ENCODE peak calls at places on chromosome 9, in nine cellular contexts. One of them, this sample, is unnamed.

GRCh38 chr9:78821126-78821822 is 524.3 kb downstream of the PSAT1 start:
- DNase-seq in HuH-7: peak; percentile 38
- DNase-seq in GM23248: peak; percentile 59
- DNase-seq in hypothalamus: no peak
- DNase-seq in WTC11: no peak
- DNase-seq in GM18507: peak; percentile 2
- DNase-seq in kidney tubule cell: peak; percentile 52
- DNase-seq in activated CD8-positive, alpha-beta memory T cell treated with anti-CD3 and anti-CD28 coated beads for 4 hours: no peak
- DNase-seq in stimulated activated CD4-positive, alpha-beta T cell treated with anti-CD3 and anti-CD28 coated beads, Interleukin-12 subunit alpha, Interleukin-12 subunit beta, amount 100 ng/mL, for 48 hours: no peak
- DNase-seq in this sample: peak; percentile 49

GRCh38 chr9:114250235-114250568 is 72.7 kb upstream of the ORM1 start:
- DNase-seq in HuH-7: no peak
- DNase-seq in GM23248: peak; percentile 96
- DNase-seq in hypothalamus: peak; percentile 79
- DNase-seq in WTC11: no peak
- DNase-seq in GM18507: no peak
- DNase-seq in kidney tubule cell: no peak
- DNase-seq in activated CD8-positive, alpha-beta memory T cell treated with anti-CD3 and anti-CD28 coated beads for 4 hours: no peak
- DNase-seq in stimulated activated CD4-positive, alpha-beta T cell treated with anti-CD3 and anti-CD28 coated beads, Interleukin-12 subunit alpha, Interleukin-12 subunit beta, amount 100 ng/mL, for 48 hours: no peak
- DNase-seq in this sample: peak; percentile 96

GRCh38 chr9:128389395-128390149 is 18.4 kb downstream of the URM1 start:
- DNase-seq in HuH-7: no peak
- DNase-seq in GM23248: no peak
- DNase-seq in hypothalamus: peak; percentile 52
- DNase-seq in WTC11: peak; percentile 33
- DNase-seq in GM18507: no peak
- DNase-seq in kidney tubule cell: no peak
- DNase-seq in activated CD8-positive, alpha-beta memory T cell treated with anti-CD3 and anti-CD28 coated beads for 4 hours: no peak
- DNase-seq in stimulated activated CD4-positive, alpha-beta T cell treated with anti-CD3 and anti-CD28 coated beads, Interleukin-12 subunit alpha, Interleukin-12 subunit beta, amount 100 ng/mL, for 48 hours: no peak
- DNase-seq in this sample: no peak

GRCh38 chr9:89746385-89747116 is 141.7 kb downstream of the GADD45G start:
- DNase-seq in HuH-7: no peak
- DNase-seq in GM23248: peak; percentile 9
- DNase-seq in hypothalamus: no peak
- DNase-seq in WTC11: no peak
- DNase-seq in GM18507: no peak
- DNase-seq in kidney tubule cell: no peak
- DNase-seq in activated CD8-positive, alpha-beta memory T cell treated with anti-CD3 and anti-CD28 coated beads for 4 hours: no peak
- DNase-seq in stimulated activated CD4-positive, alpha-beta T cell treated with anti-CD3 and anti-CD28 coated beads, Interleukin-12 subunit alpha, Interleukin-12 subunit beta, amount 100 ng/mL, for 48 hours: no peak
- DNase-seq in this sample: no peak

GRCh38 chr9:123654647-123655637 is 275.0 kb downstream of the DENND1A start:
- DNase-seq in HuH-7: no peak
- DNase-seq in GM23248: no peak
- DNase-seq in hypothalamus: no peak
- DNase-seq in WTC11: no peak
- DNase-seq in GM18507: no peak
- DNase-seq in kidney tubule cell: no peak
- DNase-seq in activated CD8-positive, alpha-beta memory T cell treated with anti-CD3 and anti-CD28 coated beads for 4 hours: no peak
- DNase-seq in stimulated activated CD4-positive, alpha-beta T cell treated with anti-CD3 and anti-CD28 coated beads, Interleukin-12 subunit alpha, Interleukin-12 subunit beta, amount 100 ng/mL, for 48 hours: no peak
- DNase-seq in this sample: no peak

GRCh38 chr9:93451762-93452709 is 551 bp downstream of the FAM120A start:
- DNase-seq in HuH-7: no peak
- DNase-seq in GM23248: peak; percentile 78
- DNase-seq in hypothalamus: peak; percentile 66
- DNase-seq in WTC11: peak; percentile 59
- DNase-seq in GM18507: no peak
- DNase-seq in kidney tubule cell: peak; percentile 58
- DNase-seq in activated CD8-positive, alpha-beta memory T cell treated with anti-CD3 and anti-CD28 coated beads for 4 hours: no peak
- DNase-seq in stimulated activated CD4-positive, alpha-beta T cell treated with anti-CD3 and anti-CD28 coated beads, Interleukin-12 subunit alpha, Interleukin-12 subunit beta, amount 100 ng/mL, for 48 hours: peak; percentile 24
- DNase-seq in this sample: peak; percentile 76

GRCh38 chr9:90774682-90775081 is 26.9 kb upstream of the SYK start:
- DNase-seq in HuH-7: no peak
- DNase-seq in GM23248: no peak
- DNase-seq in hypothalamus: no peak
- DNase-seq in WTC11: no peak
- DNase-seq in GM18507: no peak
- DNase-seq in kidney tubule cell: no peak
- DNase-seq in activated CD8-positive, alpha-beta memory T cell treated with anti-CD3 and anti-CD28 coated beads for 4 hours: no peak
- DNase-seq in stimulated activated CD4-positive, alpha-beta T cell treated with anti-CD3 and anti-CD28 coated beads, Interleukin-12 subunit alpha, Interleukin-12 subunit beta, amount 100 ng/mL, for 48 hours: no peak
- DNase-seq in this sample: no peak

GRCh38 chr9:83919111-83919510 is 2.1 kb downstream of the KIF27 start:
- DNase-seq in HuH-7: no peak
- DNase-seq in GM23248: no peak
- DNase-seq in hypothalamus: no peak
- DNase-seq in WTC11: no peak
- DNase-seq in GM18507: no peak
- DNase-seq in kidney tubule cell: no peak
- DNase-seq in activated CD8-positive, alpha-beta memory T cell treated with anti-CD3 and anti-CD28 coated beads for 4 hours: no peak
- DNase-seq in stimulated activated CD4-positive, alpha-beta T cell treated with anti-CD3 and anti-CD28 coated beads, Interleukin-12 subunit alpha, Interleukin-12 subunit beta, amount 100 ng/mL, for 48 hours: no peak
- DNase-seq in this sample: no peak

GRCh38 chr9:75754090-75754489 is 136.4 kb upstream of the PCSK5 start:
- DNase-seq in HuH-7: no peak
- DNase-seq in GM23248: no peak
- DNase-seq in hypothalamus: no peak
- DNase-seq in WTC11: no peak
- DNase-seq in GM18507: no peak
- DNase-seq in kidney tubule cell: no peak
- DNase-seq in activated CD8-positive, alpha-beta memory T cell treated with anti-CD3 and anti-CD28 coated beads for 4 hours: no peak
- DNase-seq in stimulated activated CD4-positive, alpha-beta T cell treated with anti-CD3 and anti-CD28 coated beads, Interleukin-12 subunit alpha, Interleukin-12 subunit beta, amount 100 ng/mL, for 48 hours: no peak
- DNase-seq in this sample: no peak

GRCh38 chr9:133103183-133103986 is 17.7 kb downstream of the RALGDS start:
- DNase-seq in HuH-7: peak; percentile 90
- DNase-seq in GM23248: peak; percentile 45
- DNase-seq in hypothalamus: peak; percentile 85
- DNase-seq in WTC11: peak; percentile 78
- DNase-seq in GM18507: no peak
- DNase-seq in kidney tubule cell: peak; percentile 52
- DNase-seq in activated CD8-positive, alpha-beta memory T cell treated with anti-CD3 and anti-CD28 coated beads for 4 hours: no peak
- DNase-seq in stimulated activated CD4-positive, alpha-beta T cell treated with anti-CD3 and anti-CD28 coated beads, Interleukin-12 subunit alpha, Interleukin-12 subunit beta, amount 100 ng/mL, for 48 hours: no peak
- DNase-seq in this sample: peak; percentile 71

GRCh38 chr9:98101868-98102273 is 17.2 kb downstream of the TRIM14 start:
- DNase-seq in HuH-7: no peak
- DNase-seq in GM23248: no peak
- DNase-seq in hypothalamus: no peak
- DNase-seq in WTC11: no peak
- DNase-seq in GM18507: peak; percentile 71
- DNase-seq in kidney tubule cell: no peak
- DNase-seq in activated CD8-positive, alpha-beta memory T cell treated with anti-CD3 and anti-CD28 coated beads for 4 hours: peak; percentile 63
- DNase-seq in stimulated activated CD4-positive, alpha-beta T cell treated with anti-CD3 and anti-CD28 coated beads, Interleukin-12 subunit alpha, Interleukin-12 subunit beta, amount 100 ng/mL, for 48 hours: peak; percentile 63
- DNase-seq in this sample: peak; percentile 11

GRCh38 chr9:21995652-21996275 is 1.2 kb downstream of the CDKN2B-AS1 start:
- DNase-seq in HuH-7: no peak
- DNase-seq in GM23248: peak; percentile 84
- DNase-seq in hypothalamus: peak; percentile 45
- DNase-seq in WTC11: peak; percentile 49
- DNase-seq in GM18507: no peak
- DNase-seq in kidney tubule cell: no peak
- DNase-seq in activated CD8-positive, alpha-beta memory T cell treated with anti-CD3 and anti-CD28 coated beads for 4 hours: no peak
- DNase-seq in stimulated activated CD4-positive, alpha-beta T cell treated with anti-CD3 and anti-CD28 coated beads, Interleukin-12 subunit alpha, Interleukin-12 subunit beta, amount 100 ng/mL, for 48 hours: no peak
- DNase-seq in this sample: peak; percentile 84

GRCh38 chr9:110135858-110136257 is 72.1 kb downstream of the C9orf152 start:
- DNase-seq in HuH-7: no peak
- DNase-seq in GM23248: peak; percentile 60
- DNase-seq in hypothalamus: no peak
- DNase-seq in WTC11: no peak
- DNase-seq in GM18507: no peak
- DNase-seq in kidney tubule cell: no peak
- DNase-seq in activated CD8-positive, alpha-beta memory T cell treated with anti-CD3 and anti-CD28 coated beads for 4 hours: no peak
- DNase-seq in stimulated activated CD4-positive, alpha-beta T cell treated with anti-CD3 and anti-CD28 coated beads, Interleukin-12 subunit alpha, Interleukin-12 subunit beta, amount 100 ng/mL, for 48 hours: no peak
- DNase-seq in this sample: no peak

GRCh38 chr9:98158071-98158791 is 34.2 kb downstream of the CORO2A start:
- DNase-seq in HuH-7: peak; percentile 40
- DNase-seq in GM23248: no peak
- DNase-seq in hypothalamus: no peak
- DNase-seq in WTC11: no peak
- DNase-seq in GM18507: no peak
- DNase-seq in kidney tubule cell: no peak
- DNase-seq in activated CD8-positive, alpha-beta memory T cell treated with anti-CD3 and anti-CD28 coated beads for 4 hours: no peak
- DNase-seq in stimulated activated CD4-positive, alpha-beta T cell treated with anti-CD3 and anti-CD28 coated beads, Interleukin-12 subunit alpha, Interleukin-12 subunit beta, amount 100 ng/mL, for 48 hours: no peak
- DNase-seq in this sample: no peak

GRCh38 chr9:75906531-75906930 is 16.1 kb downstream of the PCSK5 start:
- DNase-seq in HuH-7: no peak
- DNase-seq in GM23248: no peak
- DNase-seq in hypothalamus: no peak
- DNase-seq in WTC11: no peak
- DNase-seq in GM18507: no peak
- DNase-seq in kidney tubule cell: no peak
- DNase-seq in activated CD8-positive, alpha-beta memory T cell treated with anti-CD3 and anti-CD28 coated beads for 4 hours: no peak
- DNase-seq in stimulated activated CD4-positive, alpha-beta T cell treated with anti-CD3 and anti-CD28 coated beads, Interleukin-12 subunit alpha, Interleukin-12 subunit beta, amount 100 ng/mL, for 48 hours: no peak
- DNase-seq in this sample: no peak

GRCh38 chr9:127875306-127875966 is 2.0 kb downstream of the AK1 start:
- DNase-seq in HuH-7: no peak
- DNase-seq in GM23248: peak; percentile 79
- DNase-seq in hypothalamus: no peak
- DNase-seq in WTC11: no peak
- DNase-seq in GM18507: no peak
- DNase-seq in kidney tubule cell: no peak
- DNase-seq in activated CD8-positive, alpha-beta memory T cell treated with anti-CD3 and anti-CD28 coated beads for 4 hours: no peak
- DNase-seq in stimulated activated CD4-positive, alpha-beta T cell treated with anti-CD3 and anti-CD28 coated beads, Interleukin-12 subunit alpha, Interleukin-12 subunit beta, amount 100 ng/mL, for 48 hours: no peak
- DNase-seq in this sample: peak; percentile 84

GRCh38 chr9:132412089-132412488 is 2.1 kb downstream of the CFAP77 start:
- DNase-seq in HuH-7: peak; percentile 46
- DNase-seq in GM23248: peak; percentile 51
- DNase-seq in hypothalamus: no peak
- DNase-seq in WTC11: peak; percentile 65
- DNase-seq in GM18507: no peak
- DNase-seq in kidney tubule cell: peak; percentile 17
- DNase-seq in activated CD8-positive, alpha-beta memory T cell treated with anti-CD3 and anti-CD28 coated beads for 4 hours: no peak
- DNase-seq in stimulated activated CD4-positive, alpha-beta T cell treated with anti-CD3 and anti-CD28 coated beads, Interleukin-12 subunit alpha, Interleukin-12 subunit beta, amount 100 ng/mL, for 48 hours: peak; percentile 5
- DNase-seq in this sample: peak; percentile 29

GRCh38 chr9:117725426-117725887 is 21.3 kb downstream of the TLR4 start:
- DNase-seq in HuH-7: no peak
- DNase-seq in GM23248: peak; percentile 65
- DNase-seq in hypothalamus: no peak
- DNase-seq in WTC11: no peak
- DNase-seq in GM18507: no peak
- DNase-seq in kidney tubule cell: no peak
- DNase-seq in activated CD8-positive, alpha-beta memory T cell treated with anti-CD3 and anti-CD28 coated beads for 4 hours: no peak
- DNase-seq in stimulated activated CD4-positive, alpha-beta T cell treated with anti-CD3 and anti-CD28 coated beads, Interleukin-12 subunit alpha, Interleukin-12 subunit beta, amount 100 ng/mL, for 48 hours: no peak
- DNase-seq in this sample: no peak

GRCh38 chr9:127835930-127836586 is 18.4 kb downstream of the ENG start:
- DNase-seq in HuH-7: no peak
- DNase-seq in GM23248: peak; percentile 93
- DNase-seq in hypothalamus: no peak
- DNase-seq in WTC11: no peak
- DNase-seq in GM18507: no peak
- DNase-seq in kidney tubule cell: peak; percentile 21
- DNase-seq in activated CD8-positive, alpha-beta memory T cell treated with anti-CD3 and anti-CD28 coated beads for 4 hours: no peak
- DNase-seq in stimulated activated CD4-positive, alpha-beta T cell treated with anti-CD3 and anti-CD28 coated beads, Interleukin-12 subunit alpha, Interleukin-12 subunit beta, amount 100 ng/mL, for 48 hours: peak; percentile 13
- DNase-seq in this sample: peak; percentile 68

GRCh38 chr9:6915635-6916034 is 157.9 kb downstream of the KDM4C start:
- DNase-seq in HuH-7: no peak
- DNase-seq in GM23248: no peak
- DNase-seq in hypothalamus: no peak
- DNase-seq in WTC11: no peak
- DNase-seq in GM18507: no peak
- DNase-seq in kidney tubule cell: no peak
- DNase-seq in activated CD8-positive, alpha-beta memory T cell treated with anti-CD3 and anti-CD28 coated beads for 4 hours: no peak
- DNase-seq in stimulated activated CD4-positive, alpha-beta T cell treated with anti-CD3 and anti-CD28 coated beads, Interleukin-12 subunit alpha, Interleukin-12 subunit beta, amount 100 ng/mL, for 48 hours: no peak
- DNase-seq in this sample: no peak

GRCh38 chr9:133956520-133957076 is 35.5 kb downstream of the VAV2 start:
- DNase-seq in HuH-7: no peak
- DNase-seq in GM23248: peak; percentile 49
- DNase-seq in hypothalamus: no peak
- DNase-seq in WTC11: peak; percentile 36
- DNase-seq in GM18507: no peak
- DNase-seq in kidney tubule cell: peak; percentile 40
- DNase-seq in activated CD8-positive, alpha-beta memory T cell treated with anti-CD3 and anti-CD28 coated beads for 4 hours: no peak
- DNase-seq in stimulated activated CD4-positive, alpha-beta T cell treated with anti-CD3 and anti-CD28 coated beads, Interleukin-12 subunit alpha, Interleukin-12 subunit beta, amount 100 ng/mL, for 48 hours: no peak
- DNase-seq in this sample: peak; percentile 69

GRCh38 chr9:110148384-110148783 is 59.6 kb downstream of the C9orf152 start:
- DNase-seq in HuH-7: no peak
- DNase-seq in GM23248: peak; percentile 33
- DNase-seq in hypothalamus: no peak
- DNase-seq in WTC11: no peak
- DNase-seq in GM18507: no peak
- DNase-seq in kidney tubule cell: no peak
- DNase-seq in activated CD8-positive, alpha-beta memory T cell treated with anti-CD3 and anti-CD28 coated beads for 4 hours: no peak
- DNase-seq in stimulated activated CD4-positive, alpha-beta T cell treated with anti-CD3 and anti-CD28 coated beads, Interleukin-12 subunit alpha, Interleukin-12 subunit beta, amount 100 ng/mL, for 48 hours: peak; percentile 50
- DNase-seq in this sample: no peak

GRCh38 chr9:104927912-104928740 is at the start of gene ABCA1:
- DNase-seq in HuH-7: peak; percentile 92
- DNase-seq in GM23248: peak; percentile 84
- DNase-seq in hypothalamus: peak; percentile 86
- DNase-seq in WTC11: peak; percentile 87
- DNase-seq in GM18507: peak; percentile 11
- DNase-seq in kidney tubule cell: peak; percentile 76
- DNase-seq in activated CD8-positive, alpha-beta memory T cell treated with anti-CD3 and anti-CD28 coated beads for 4 hours: peak; percentile 33
- DNase-seq in stimulated activated CD4-positive, alpha-beta T cell treated with anti-CD3 and anti-CD28 coated beads, Interleukin-12 subunit alpha, Interleukin-12 subunit beta, amount 100 ng/mL, for 48 hours: peak; percentile 65
- DNase-seq in this sample: peak; percentile 93

GRCh38 chr9:61667559-61668121 is 477.8 kb downstream of the SPATA31A7 start:
- DNase-seq in HuH-7: no peak
- DNase-seq in GM23248: no peak
- DNase-seq in hypothalamus: no peak
- DNase-seq in WTC11: no peak
- DNase-seq in GM18507: no peak
- DNase-seq in kidney tubule cell: no peak
- DNase-seq in activated CD8-positive, alpha-beta memory T cell treated with anti-CD3 and anti-CD28 coated beads for 4 hours: no peak
- DNase-seq in stimulated activated CD4-positive, alpha-beta T cell treated with anti-CD3 and anti-CD28 coated beads, Interleukin-12 subunit alpha, Interleukin-12 subunit beta, amount 100 ng/mL, for 48 hours: no peak
- DNase-seq in this sample: no peak

GRCh38 chr9:91077624-91078023 is 276.0 kb downstream of the SYK start:
- DNase-seq in HuH-7: no peak
- DNase-seq in GM23248: no peak
- DNase-seq in hypothalamus: no peak
- DNase-seq in WTC11: no peak
- DNase-seq in GM18507: no peak
- DNase-seq in kidney tubule cell: no peak
- DNase-seq in activated CD8-positive, alpha-beta memory T cell treated with anti-CD3 and anti-CD28 coated beads for 4 hours: no peak
- DNase-seq in stimulated activated CD4-positive, alpha-beta T cell treated with anti-CD3 and anti-CD28 coated beads, Interleukin-12 subunit alpha, Interleukin-12 subunit beta, amount 100 ng/mL, for 48 hours: no peak
- DNase-seq in this sample: no peak

GRCh38 chr9:127828262-127829031 is 25.8 kb downstream of the FPGS start:
- DNase-seq in HuH-7: peak; percentile 99
- DNase-seq in GM23248: peak; percentile 87
- DNase-seq in hypothalamus: peak; percentile 38
- DNase-seq in WTC11: peak; percentile 98
- DNase-seq in GM18507: no peak
- DNase-seq in kidney tubule cell: peak; percentile 65
- DNase-seq in activated CD8-positive, alpha-beta memory T cell treated with anti-CD3 and anti-CD28 coated beads for 4 hours: no peak
- DNase-seq in stimulated activated CD4-positive, alpha-beta T cell treated with anti-CD3 and anti-CD28 coated beads, Interleukin-12 subunit alpha, Interleukin-12 subunit beta, amount 100 ng/mL, for 48 hours: no peak
- DNase-seq in this sample: peak; percentile 72

GRCh38 chr9:115035872-115036612 is 81.9 kb downstream of the TNC start:
- DNase-seq in HuH-7: no peak
- DNase-seq in GM23248: peak; percentile 84
- DNase-seq in hypothalamus: no peak
- DNase-seq in WTC11: no peak
- DNase-seq in GM18507: peak; percentile 36
- DNase-seq in kidney tubule cell: peak; percentile 68
- DNase-seq in activated CD8-positive, alpha-beta memory T cell treated with anti-CD3 and anti-CD28 coated beads for 4 hours: no peak
- DNase-seq in stimulated activated CD4-positive, alpha-beta T cell treated with anti-CD3 and anti-CD28 coated beads, Interleukin-12 subunit alpha, Interleukin-12 subunit beta, amount 100 ng/mL, for 48 hours: peak; percentile 56
- DNase-seq in this sample: peak; percentile 91

This sample was measured in astrocyte of the hippocampus.